ENCODE peak calls at places on chromosomes 7 and 10, in eight cellular contexts. X, N, H, Y, C, L, O and U are unnamed samples.

GRCh38 chr10:103241262-103242011 is 4.2 kb upstream of the RPEL1 start:
- DNase-seq in X (peak; percentile 86), N (no peak), H (peak; percentile 95), Y (peak; percentile 75), C (peak; percentile 88), L (no peak), O (peak; percentile 36), U (no peak)

GRCh38 chr10:79202188-79203013 is 133.6 kb downstream of the ZMIZ1 start:
- DNase-seq in X (peak; percentile 63), N (peak; percentile 84), H (peak; percentile 33), Y (peak; percentile 80), C (peak; percentile 37), L (no peak), O (no peak), U (no peak)

GRCh38 chr7:122633472-122633871 is 65.4 kb downstream of the RNF133 start:
- DNase-seq in X (no peak), N (no peak), H (no peak), Y (no peak), C (no peak), L (no peak), O (no peak), U (no peak)

GRCh38 chr10:123229927-123230630 is 75.9 kb downstream of the BUB3 start:
- DNase-seq in X (no peak), N (no peak), H (no peak), Y (no peak), C (peak; percentile 35), L (no peak), O (no peak), U (no peak)

GRCh38 chr10:52871191-52871843 is 98.7 kb upstream of the MBL2 start:
- DNase-seq in X (no peak), N (peak; percentile 70), H (no peak), Y (no peak), C (no peak), L (no peak), O (no peak), U (peak; percentile 36)

GRCh38 chr10:119205926-119206602 is 1.3 kb upstream of the GRK5 start:
- DNase-seq in X (peak; percentile 72), N (peak; percentile 93), H (peak; percentile 69), Y (peak; percentile 88), C (no peak), L (no peak), O (peak; percentile 71), U (peak; percentile 68)

GRCh38 chr10:69375307-69376151 is 41.2 kb downstream of the TACR2 start:
- DNase-seq in X (peak; percentile 91), N (no peak), H (no peak), Y (no peak), C (no peak), L (peak; percentile 49), O (peak; percentile 24), U (peak; percentile 81)

GRCh38 chr7:80361948-80362347 is 149.9 kb downstream of the GNAT3 start:
- DNase-seq in X (peak; percentile 63), N (no peak), H (no peak), Y (no peak), C (peak; percentile 25), L (no peak), O (no peak), U (no peak)

GRCh38 chr7:17099083-17099973 is 199.1 kb upstream of the AHR start:
- DNase-seq in X (peak; percentile 18), N (no peak), H (peak; percentile 71), Y (peak; percentile 14), C (peak; percentile 61), L (no peak), O (peak; percentile 86), U (no peak)

GRCh38 chr10:126569513-126570447 is 100.7 kb downstream of the C10orf90 start:
- DNase-seq in X (peak; percentile 73), N (no peak), H (no peak), Y (no peak), C (peak; percentile 73), L (no peak), O (no peak), U (no peak)

GRCh38 chr7:71300603-71301002 is 168.7 kb downstream of the GALNT17 start:
- DNase-seq in X (no peak), N (no peak), H (no peak), Y (no peak), C (no peak), L (no peak), O (no peak), U (peak; percentile 38)

GRCh38 chr10:61937631-61938284 is 36.3 kb downstream of the ARID5B start:
- DNase-seq in X (peak; percentile 22), N (no peak), H (no peak), Y (no peak), C (peak; percentile 88), L (no peak), O (no peak), U (no peak)

GRCh38 chr10:114859227-114859626 is 37.6 kb downstream of the FHIP2A start:
- DNase-seq in X (peak; percentile 42), N (no peak), H (peak; percentile 34), Y (no peak), C (peak; percentile 72), L (no peak), O (no peak), U (peak; percentile 50)

GRCh38 chr7:130998993-130999602 is 265.1 kb upstream of the KLF14 start:
- DNase-seq in X (peak; percentile 39), N (no peak), H (no peak), Y (no peak), C (no peak), L (no peak), O (no peak), U (no peak)

GRCh38 chr7:131943211-131943610 is 386.8 kb upstream of the PODXL start:
- DNase-seq in X (no peak), N (no peak), H (no peak), Y (no peak), C (no peak), L (no peak), O (no peak), U (no peak)

GRCh38 chr7:78279035-78279434 is 480.5 kb downstream of the PHTF2 start:
- DNase-seq in X (no peak), N (no peak), H (no peak), Y (no peak), C (no peak), L (no peak), O (no peak), U (no peak)

GRCh38 chr7:50145801-50146338 is 52.8 kb upstream of the ZPBP start:
- DNase-seq in X (no peak), N (no peak), H (no peak), Y (no peak), C (no peak), L (no peak), O (no peak), U (no peak)
- H3K4me3 ChIP-seq in X (no peak overlapping the region), N (no peak overlapping the region), H (no peak overlapping the region), Y (no peak overlapping the region), C (no peak overlapping the region), L (no peak overlapping the region), O (no peak overlapping the region), U (no peak overlapping the region)

DNA sequence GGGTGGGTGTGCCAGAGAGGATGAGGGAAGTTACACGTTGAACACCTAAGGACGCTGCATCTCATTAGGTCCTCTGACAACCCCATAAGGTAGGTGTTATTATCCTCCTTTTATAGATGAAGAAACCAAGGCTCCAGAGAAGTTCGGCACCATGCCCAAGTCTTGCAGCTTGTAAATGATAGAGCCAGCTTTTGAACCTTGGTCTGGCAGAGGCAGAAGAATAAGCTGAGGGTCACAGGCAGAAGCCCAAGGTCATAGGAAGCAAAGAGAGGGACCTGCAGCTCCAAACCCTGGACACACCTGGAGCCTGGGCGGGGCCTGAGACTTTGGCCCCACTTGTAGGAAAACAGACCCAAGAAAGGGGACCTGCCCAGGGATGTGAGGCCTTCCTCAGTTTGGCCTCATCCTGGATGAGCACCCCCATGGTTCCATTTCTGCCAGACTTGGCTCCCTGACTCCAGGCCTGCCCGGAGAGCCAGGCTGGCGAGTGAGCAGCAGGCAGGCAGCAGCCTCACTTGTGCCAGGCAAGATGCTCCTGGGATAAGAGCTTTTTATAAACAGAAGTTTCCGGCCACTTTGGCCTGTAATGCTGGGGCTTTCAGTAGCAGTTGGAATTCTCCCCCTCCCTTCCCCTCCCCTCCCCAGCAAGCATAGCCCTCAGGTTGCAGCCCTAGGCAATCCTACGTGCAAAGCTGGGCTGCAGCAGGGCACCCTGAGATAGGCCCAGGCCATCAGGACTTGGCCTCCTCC is 2.4 kb downstream of the KCNH2 start:
- DNase-seq in X (no peak), N (no peak), H (peak; percentile 39), Y (no peak), C (no peak), L (no peak), O (no peak), U (no peak)
- H3K4me3 ChIP-seq in X (no peak overlapping the region), N (no peak overlapping the region), H (no peak overlapping the region), Y (no peak overlapping the region), C (no peak overlapping the region), L (peak overlapping the region; percentile 66), O (no peak overlapping the region), U (no peak overlapping the region)

GRCh38 chr7:50793947-50794570 is 11.4 kb upstream of the GRB10 start:
- DNase-seq in X (peak; percentile 55), N (no peak), H (no peak), Y (no peak), C (peak; percentile 23), L (no peak), O (no peak), U (no peak)

GRCh38 chr7:50791363-50791762 is 8.7 kb upstream of the GRB10 start:
- DNase-seq in X (peak; percentile 40), N (no peak), H (no peak), Y (peak; percentile 49), C (no peak), L (no peak), O (no peak), U (no peak)

GRCh38 chr7:50791921-50792341 is 9.2 kb upstream of the GRB10 start:
- DNase-seq in X (peak; percentile 40), N (no peak), H (no peak), Y (peak; percentile 82), C (peak; percentile 40), L (no peak), O (no peak), U (no peak)

GRCh38 chr7:50793115-50793946 is 10.6 kb upstream of the GRB10 start:
- DNase-seq in X (peak; percentile 80), N (peak; percentile 90), H (peak; percentile 73), Y (peak; percentile 88), C (peak; percentile 70), L (no peak), O (peak; percentile 66), U (peak; percentile 34)

DNA sequence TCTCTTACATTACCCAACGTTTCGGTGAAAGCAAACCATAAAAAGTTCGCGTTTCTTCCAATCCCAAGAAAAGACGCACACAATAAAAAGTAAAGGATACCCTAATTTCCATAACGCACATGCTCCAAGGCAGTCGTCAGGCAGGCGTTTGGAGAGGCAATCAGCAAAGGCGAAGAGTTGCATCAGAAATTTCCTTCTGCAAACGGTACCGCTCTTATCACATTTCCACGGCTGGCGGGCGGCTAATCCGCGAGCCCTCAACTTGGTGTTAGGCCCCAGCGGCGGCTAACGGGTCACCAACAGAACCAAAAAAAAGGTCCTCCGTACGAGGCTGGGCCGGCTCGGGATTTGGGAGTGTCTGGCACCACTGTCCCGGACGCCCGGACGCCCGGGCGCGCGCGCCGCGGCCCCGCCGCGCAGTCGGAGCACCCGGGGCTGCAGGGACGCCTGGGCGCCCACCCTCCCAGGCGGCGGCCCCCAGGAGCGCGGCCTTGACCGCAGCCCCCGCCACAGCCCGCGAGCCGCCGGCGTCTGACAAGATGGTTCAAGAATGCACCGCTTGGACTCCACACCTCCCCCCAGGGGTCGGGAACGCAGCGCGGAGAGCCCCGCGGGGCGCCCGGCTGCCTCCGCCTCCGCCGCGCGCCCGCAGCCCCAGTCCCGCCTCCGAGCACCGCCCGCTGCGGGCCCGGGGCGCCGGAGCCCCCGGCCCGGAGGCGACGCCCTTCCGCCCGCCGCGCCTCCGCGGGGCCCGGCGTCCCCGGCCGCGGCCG is 9.8 kb upstream of the GRB10 start:
- DNase-seq in X (peak; percentile 77), N (peak; percentile 81), H (peak; percentile 21), Y (peak; percentile 86), C (peak; percentile 72), L (no peak), O (peak; percentile 41), U (peak; percentile 44)
- H3K4me3 ChIP-seq in X (peak overlapping the region; percentile 79), N (peak overlapping the region; percentile 63), H (peak overlapping the region; percentile 30), Y (peak overlapping the region; percentile 64), C (peak overlapping the region; percentile 82), L (peak overlapping the region; percentile 84), O (no peak overlapping the region), U (peak overlapping the region; percentile 44)

GRCh38 chr10:60123668-60124067 is 217.3 kb upstream of the CCDC6 start:
- DNase-seq in X (no peak), N (no peak), H (no peak), Y (no peak), C (no peak), L (no peak), O (no peak), U (no peak)
- H3K4me3 ChIP-seq in X (no peak overlapping the region), N (no peak overlapping the region), H (no peak overlapping the region), Y (no peak overlapping the region), C (no peak overlapping the region), L (no peak overlapping the region), O (no peak overlapping the region), U (no peak overlapping the region)